ENCODE peak calls at places on chromosomes 11 and 22, in nine cellular contexts. I is colonic mucosa, B is lung, L is uterus, D is PC-3, C is fibroblast of lung, W is bronchial epithelial cell, O is astrocyte, A is thoracic aorta. V is an unnamed sample.

GRCh38 chr22:24417901-24418641 is 9.3 kb upstream of the ADORA2A start:
- DNase-seq in I (no peak), B (no peak), L (no peak), D (no peak), C (no peak), W (peak; percentile 57), O (no peak), A (no peak), V (no peak)

GRCh38 chr11:12280838-12281565 is 96.4 kb upstream of the PARVA start:
- DNase-seq in I (peak; percentile 16), B (no peak), L (no peak), D (no peak), C (peak; percentile 83), W (peak; percentile 67), O (peak; percentile 70), A (no peak), V (no peak)

GRCh38 chr11:133065847-133066485 is 466.3 kb downstream of the OPCML start:
- DNase-seq in I (no peak), B (no peak), L (no peak), D (no peak), C (peak; percentile 55), W (no peak), O (peak; percentile 31), A (no peak), V (no peak)

GRCh38 chr11:116366980-116367640 is 405.7 kb downstream of the BUD13 start:
- DNase-seq in I (no peak), B (no peak), L (no peak), D (no peak), C (peak; percentile 2), W (peak; percentile 82), O (peak; percentile 4), A (no peak), V (peak; percentile 10)

GRCh38 chr22:29152045-29152380 is 53.7 kb upstream of the EMID1 start:
- DNase-seq in I (no peak), B (no peak), L (no peak), D (no peak), C (no peak), W (no peak), O (no peak), A (no peak), V (no peak)

GRCh38 chr22:29661355-29661754 is 57.9 kb downstream of the NF2 start:
- DNase-seq in I (no peak), B (no peak), L (no peak), D (no peak), C (peak; percentile 36), W (peak; percentile 68), O (peak; percentile 24), A (no peak), V (no peak)

GRCh38 chr11:26286472-26287066 is 45.4 kb upstream of the ANO3 start:
- DNase-seq in I (no peak), B (no peak), L (no peak), D (peak; percentile 20), C (peak; percentile 42), W (peak; percentile 21), O (peak; percentile 24), A (no peak), V (no peak)

GRCh38 chr11:67423466-67423865 is 4.8 kb upstream of the RPS6KB2 start:
- DNase-seq in I (no peak), B (no peak), L (no peak), D (no peak), C (no peak), W (no peak), O (no peak), A (no peak), V (no peak)

GRCh38 chr11:123601136-123601535 is 53.3 kb downstream of the SCN3B start:
- DNase-seq in I (no peak), B (no peak), L (no peak), D (no peak), C (peak; percentile 23), W (peak; percentile 34), O (no peak), A (no peak), V (no peak)

GRCh38 chr11:47259178-47259977 is 1.6 kb downstream of the NR1H3 start:
- DNase-seq in I (peak; percentile 69), B (no peak), L (no peak), D (peak; percentile 82), C (no peak), W (no peak), O (no peak), A (no peak), V (no peak)

GRCh38 chr11:134155946-134156865 is 67.6 kb downstream of the NCAPD3 start:
- DNase-seq in I (no peak), B (no peak), L (no peak), D (no peak), C (no peak), W (no peak), O (no peak), A (no peak), V (no peak)

DNA sequence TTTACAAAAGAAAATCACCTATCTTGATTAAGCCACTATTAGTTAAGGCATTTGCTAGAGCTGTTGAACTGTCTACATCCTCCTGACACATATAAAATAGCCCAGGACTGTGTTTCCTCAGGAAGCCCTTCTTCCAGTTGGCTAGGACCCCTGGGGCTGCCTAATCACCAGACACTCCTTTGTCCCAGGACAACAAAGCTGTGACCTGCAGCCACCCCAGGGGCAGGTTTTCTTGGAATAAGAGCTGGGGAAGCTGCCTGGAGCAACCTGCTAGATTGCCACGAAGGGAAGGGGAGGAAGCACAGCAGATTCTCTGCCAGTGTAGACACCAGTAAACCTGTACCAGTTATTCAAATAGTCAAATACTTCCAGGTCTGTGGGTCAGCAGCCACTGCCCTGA is 17.6 kb downstream of the CHST1 start:
- DNase-seq in I (no peak), B (no peak), L (no peak), D (no peak), C (no peak), W (no peak), O (no peak), A (no peak), V (no peak)
- TF ChIP-seq CTCF in I (no peak), B (no peak), L (no peak), D (no peak), C (no peak), W (no peak), O (no peak), A (no peak), V (no peak)

GRCh38 chr22:17117400-17117799 is 3.8 kb downstream of the TMEM121B start:
- DNase-seq in I (no peak), B (no peak), L (no peak), D (no peak), C (no peak), W (no peak), O (no peak), A (no peak), V (no peak)

GRCh38 chr22:17117890-17118289 is 3.3 kb downstream of the TMEM121B start:
- DNase-seq in I (no peak), B (no peak), L (no peak), D (no peak), C (no peak), W (no peak), O (no peak), A (no peak), V (no peak)

GRCh38 chr22:17119481-17120202 is 1.5 kb downstream of the TMEM121B start:
- DNase-seq in I (peak; percentile 45), B (no peak), L (no peak), D (peak; percentile 3), C (no peak), W (no peak), O (no peak), A (no peak), V (no peak)

GRCh38 chr22:17116931-17117330 is 4.2 kb downstream of the TMEM121B start:
- DNase-seq in I (no peak), B (no peak), L (no peak), D (no peak), C (no peak), W (no peak), O (no peak), A (no peak), V (no peak)

DNA sequence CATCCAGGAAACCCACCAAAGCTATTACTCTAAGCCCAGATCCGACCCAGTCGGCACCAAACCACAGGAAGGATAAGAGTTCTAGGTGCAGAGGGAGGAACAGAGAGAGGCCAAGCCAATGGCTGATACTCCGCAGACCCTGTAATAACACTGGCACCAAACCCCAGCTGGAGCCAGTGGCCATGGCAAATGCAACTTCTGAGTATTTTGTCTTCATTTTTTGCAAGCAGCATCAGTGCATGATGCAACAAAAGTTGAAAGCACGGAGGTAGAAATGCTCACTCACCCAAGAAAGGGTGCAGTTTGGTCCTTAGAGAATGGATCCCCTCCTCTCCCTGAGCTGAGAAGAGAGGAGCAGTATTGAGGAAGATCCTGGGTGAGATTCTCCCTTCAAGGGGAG is 2.8 kb downstream of the TMEM121B start:
- DNase-seq in I (no peak), B (no peak), L (no peak), D (no peak), C (no peak), W (no peak), O (no peak), A (no peak), V (no peak)
- H3K4me3 ChIP-seq in I (no peak overlapping the region), B (no peak overlapping the region), L (no peak overlapping the region), D (no peak overlapping the region), C (no peak overlapping the region), W (no peak overlapping the region), O (no peak overlapping the region), A (no peak overlapping the region), V (no peak overlapping the region)

GRCh38 chr11:124869331-124869730 is 4.1 kb downstream of the ROBO3 start:
- DNase-seq in I (no peak), B (no peak), L (no peak), D (no peak), C (no peak), W (no peak), O (no peak), A (no peak), V (no peak)

GRCh38 chr11:124870430-124870829 is 5.2 kb downstream of the ROBO3 start:
- DNase-seq in I (no peak), B (no peak), L (no peak), D (no peak), C (no peak), W (no peak), O (no peak), A (no peak), V (no peak)

GRCh38 chr11:124868322-124869274 is 3.4 kb downstream of the ROBO3 start:
- DNase-seq in I (no peak), B (no peak), L (no peak), D (no peak), C (no peak), W (no peak), O (no peak), A (no peak), V (no peak)

GRCh38 chr11:124867700-124868099 is 2.5 kb downstream of the ROBO3 start:
- DNase-seq in I (no peak), B (no peak), L (no peak), D (peak; percentile 64), C (peak; percentile 24), W (peak; percentile 29), O (no peak), A (no peak), V (no peak)

GRCh38 chr11:124869856-124870387 is 4.7 kb downstream of the ROBO3 start:
- DNase-seq in I (no peak), B (no peak), L (no peak), D (no peak), C (no peak), W (no peak), O (no peak), A (no peak), V (no peak)
- H3K27me3 ChIP-seq in I (peaks cover 55% of the 10 kb centered on the region), B (no peaks in the 10 kb centered on the region), L (peaks cover 26% of the 10 kb centered on the region), D (peaks cover 36% of the 10 kb centered on the region), C (peaks cover 70% of the 10 kb centered on the region), W (peaks cover 57% of the 10 kb centered on the region), O (peaks cover 77% of the 10 kb centered on the region), A (peaks cover 10% of the 10 kb centered on the region), V (peaks cover 81% of the 10 kb centered on the region)

GRCh38 chr11:55701429-55701828 is 39.4 kb downstream of the OR4C6 start:
- DNase-seq in I (no peak), B (no peak), L (no peak), D (no peak), C (no peak), W (no peak), O (no peak), A (no peak), V (no peak)

GRCh38 chr11:55707029-55707428 is 45.0 kb downstream of the OR4C6 start:
- DNase-seq in I (no peak), B (no peak), L (no peak), D (peak; percentile 76), C (peak; percentile 9), W (peak; percentile 52), O (no peak), A (no peak), V (no peak)
- TF ChIP-seq CTCF in I (peak; percentile 52), B (no peak), L (no peak), D (peak; percentile 92), C (peak; percentile 48), W (peak; percentile 19), O (peak; percentile 32), A (no peak), V (peak; percentile 31)

V was measured in kidney epithelial cell.